ENCODE peak calls at places on chromosomes 7 and 10, in five cellular contexts. E is transverse colon, A is endothelial cell of umbilical vein, U is upper lobe of left lung, Q is prostate gland. X is an unnamed sample.

GRCh38 chr10:78784454-78785414 is 284.0 kb upstream of the ZMIZ1 start:
- DNase-seq in Q (no peak), E (no peak), A (no peak), U (no peak), X (no peak)

GRCh38 chr10:47241946-47242900 is 57.8 kb upstream of the GDF10 start:
- DNase-seq in Q (no peak), A (no peak), E (peak; percentile 2), U (no peak), X (no peak)

GRCh38 chr10:11901454-11902431 is 78.6 kb downstream of the PROSER2 start:
- DNase-seq in E (no peak), A (peak; percentile 16), Q (no peak), U (no peak), X (no peak)

GRCh38 chr10:21292763-21293517 is 232.5 kb downstream of the SKIDA1 start:
- DNase-seq in A (peak; percentile 82), Q (peak; percentile 67), U (peak; percentile 51), E (peak; percentile 13), X (peak; percentile 75)

GRCh38 chr7:66869660-66870450 is 51.2 kb upstream of the TMEM248 start:
- DNase-seq in A (no peak), U (no peak), E (no peak), Q (no peak), X (no peak)

GRCh38 chr10:8298871-8299570 is 244.5 kb downstream of the GATA3 start:
- DNase-seq in E (no peak), A (no peak), Q (no peak), U (no peak), X (peak; percentile 20)

GRCh38 chr7:77561354-77561753 is 24.3 kb downstream of the PTPN12 start:
- DNase-seq in E (no peak), Q (no peak), U (no peak), A (no peak), X (no peak)

GRCh38 chr10:11045995-11046394 is 28.3 kb downstream of the CELF2 start:
- DNase-seq in Q (no peak), A (no peak), U (no peak), E (no peak), X (no peak)

GRCh38 chr10:124378817-124379510 is 39.8 kb downstream of the OAT start:
- DNase-seq in Q (peak; percentile 28), A (no peak), E (no peak), U (peak; percentile 52), X (no peak)

GRCh38 chr7:123748171-123748733 is 551 bp downstream of the WASL start:
- DNase-seq in E (peak; percentile 59), U (peak; percentile 28), A (peak; percentile 56), Q (peak; percentile 19), X (no peak)

GRCh38 chr7:602341-603141 is 82.9 kb upstream of the PDGFA start:
- DNase-seq in A (no peak), E (peak; percentile 21), U (peak; percentile 42), Q (no peak), X (no peak)

GRCh38 chr10:20185116-20185515 is 368.9 kb downstream of the PLXDC2 start:
- DNase-seq in Q (no peak), U (no peak), A (no peak), E (no peak), X (no peak)

GRCh38 chr10:43409385-43410109 is 561 bp upstream of the HNRNPF start:
- DNase-seq in A (peak; percentile 28), Q (no peak), E (peak; percentile 69), U (peak; percentile 73), X (no peak)

GRCh38 chr7:114988755-114989154 is 66.9 kb downstream of the MDFIC start:
- DNase-seq in E (peak; percentile 15), Q (no peak), A (peak; percentile 54), U (peak; percentile 54), X (no peak)

GRCh38 chr10:6165221-6165725 is 37.5 kb upstream of the PFKFB3 start:
- DNase-seq in U (no peak), A (no peak), Q (no peak), E (no peak), X (no peak)
- TF ChIP-seq POLR2AphosphoS5 in U (no peak), A (no peak), Q (no peak), E (no peak), X (no peak)

DNA sequence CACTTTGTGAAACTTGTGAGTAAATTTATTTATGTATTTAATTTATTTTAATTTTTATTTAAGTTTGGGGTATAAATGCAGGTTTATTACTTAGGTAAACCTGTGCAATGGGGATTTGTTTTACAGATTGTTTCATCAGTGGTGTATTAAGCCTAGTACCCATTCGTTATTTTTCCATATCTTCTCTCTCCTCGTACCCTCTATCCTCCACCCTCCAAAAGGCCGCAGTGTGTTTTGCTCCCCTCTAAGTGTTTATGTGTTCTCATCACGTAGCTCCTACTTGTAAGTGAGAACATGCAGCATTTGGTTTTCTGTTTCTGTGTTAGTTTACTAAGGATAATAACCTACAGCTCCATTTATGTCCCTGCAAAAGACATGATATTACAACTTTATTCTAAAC is 145.4 kb upstream of the SMIM30 start:
- DNase-seq in Q (no peak), E (no peak), A (no peak), U (no peak), X (no peak)
- TF ChIP-seq POLR2AphosphoS5 in Q (no peak), E (no peak), A (no peak), U (no peak), X (no peak)

DNA sequence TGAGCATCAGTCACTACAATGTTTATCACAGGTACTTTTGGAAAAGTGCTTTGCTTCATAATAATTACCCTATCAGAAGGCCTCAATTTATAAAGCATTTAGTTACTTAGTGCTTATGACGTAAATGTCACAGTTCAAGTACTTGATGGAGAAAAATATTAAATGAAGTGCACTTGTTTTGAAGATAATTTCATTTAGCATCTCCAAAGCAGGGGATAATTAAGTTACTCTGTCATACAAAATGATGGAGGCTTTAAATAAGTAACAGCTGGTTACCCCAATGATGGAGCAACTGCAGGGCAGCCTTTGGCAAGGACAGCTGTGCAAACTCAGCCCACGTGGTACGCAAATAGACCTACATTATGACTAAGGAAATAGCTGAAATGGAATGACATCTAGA is 768.8 kb downstream of the GRM8 start:
- DNase-seq in U (no peak), E (no peak), Q (no peak), A (no peak), X (no peak)
- TF ChIP-seq POLR2AphosphoS5 in U (no peak), E (no peak), Q (no peak), A (no peak), X (no peak)

GRCh38 chr10:3944591-3944990 is 159.6 kb upstream of the KLF6 start:
- DNase-seq in A (no peak), U (no peak), Q (no peak), E (no peak), X (no peak)

GRCh38 chr10:3948843-3949242 is 163.8 kb upstream of the KLF6 start:
- DNase-seq in E (peak; percentile 63), Q (no peak), U (peak; percentile 55), A (peak; percentile 83), X (no peak)

GRCh38 chr10:3945026-3945425 is 160.0 kb upstream of the KLF6 start:
- DNase-seq in U (no peak), E (no peak), Q (no peak), A (no peak), X (no peak)

GRCh38 chr10:3943695-3944257 is 158.8 kb upstream of the KLF6 start:
- DNase-seq in A (no peak), Q (no peak), E (no peak), U (no peak), X (no peak)

GRCh38 chr10:3946234-3947229 is 161.5 kb upstream of the KLF6 start:
- DNase-seq in U (no peak), A (no peak), Q (no peak), E (no peak), X (no peak)
- TF ChIP-seq POLR2AphosphoS5 in U (no peak), A (no peak), Q (no peak), E (no peak), X (no peak)

DNA sequence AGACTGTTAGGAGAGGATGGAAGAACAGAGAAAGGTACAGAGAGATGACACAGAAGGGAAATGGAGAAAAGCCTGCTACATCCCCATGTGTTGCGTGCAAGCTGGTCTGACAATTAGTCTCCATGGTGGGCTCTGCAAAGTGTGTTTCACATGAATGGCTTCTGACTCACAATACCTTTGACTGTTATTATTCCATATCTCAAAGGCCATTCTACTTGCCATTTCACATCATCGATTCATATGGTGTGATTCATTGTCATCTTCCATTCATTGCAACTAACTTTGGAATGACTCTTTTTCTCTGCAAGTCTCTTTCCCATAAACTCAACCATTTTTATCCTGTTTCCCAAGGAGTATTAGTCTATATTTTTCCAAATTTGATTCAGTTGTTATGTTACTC is 208.9 kb upstream of the INHBA start:
- DNase-seq in A (peak; percentile 17), U (no peak), E (no peak), Q (no peak), X (no peak)
- TF ChIP-seq POLR2AphosphoS5 in A (peak; percentile 34), U (no peak), E (no peak), Q (no peak), X (no peak)

GRCh38 chr7:28410628-28411578 is 1.4 kb upstream of the CREB5 start:
- DNase-seq in U (no peak), Q (no peak), E (peak; percentile 23), A (peak; percentile 76), X (no peak)
- TF ChIP-seq POLR2AphosphoS5 in U (no peak), Q (peak; percentile 22), E (peak; percentile 40), A (no peak), X (no peak)

DNA sequence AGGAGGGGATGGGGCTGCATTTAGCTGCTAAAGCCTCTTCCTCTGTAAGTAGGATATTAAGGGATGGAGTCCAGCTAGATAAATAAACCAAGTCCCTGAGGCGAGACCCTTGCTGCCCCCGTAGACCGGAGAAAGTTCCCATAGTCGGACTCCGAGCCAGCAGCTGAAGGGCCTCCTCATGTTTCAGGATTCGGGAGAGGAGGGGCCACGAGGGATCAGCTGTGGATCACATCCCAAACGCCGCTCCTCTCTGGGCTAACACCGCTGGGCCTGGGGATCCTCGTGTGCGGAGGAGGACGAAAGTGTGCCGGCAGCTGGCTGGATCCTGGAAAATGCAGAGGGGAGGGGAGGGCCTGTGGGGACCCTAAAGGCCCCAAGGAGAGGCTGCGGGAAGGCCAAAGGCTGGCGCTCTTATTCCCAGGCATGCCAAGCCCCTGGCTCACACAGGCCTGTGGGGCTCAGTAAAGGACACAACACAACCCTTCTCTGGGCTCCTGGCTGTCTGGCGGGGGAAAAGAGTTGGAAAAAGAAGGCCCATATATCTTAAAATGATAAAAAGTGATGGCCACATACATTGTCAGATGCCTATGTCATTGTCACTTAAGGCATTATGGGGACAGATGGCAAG is 82.5 kb upstream of the TMEM72 start:
- DNase-seq in Q (no peak), A (no peak), E (no peak), U (no peak), X (no peak)
- TF ChIP-seq POLR2AphosphoS5 in Q (no peak), A (no peak), E (no peak), U (no peak), X (no peak)